ENCODE peak calls at places on chromosomes 4 and X, in six cellular contexts. One of them, this sample, is unnamed.

GRCh38 chr4:8882239-8882638 is 10.6 kb upstream of the HMX1 start:
- DNase-seq in A549: no peak
- DNase-seq in K562: no peak
- DNase-seq in HepG2: no peak
- DNase-seq in GM12878: no peak
- DNase-seq in H1: no peak
- DNase-seq in this sample: peak; percentile 4

GRCh38 chr4:72567821-72568620 is 1.0 kb downstream of the ADAMTS3 start:
- DNase-seq in A549: peak; percentile 44
- DNase-seq in K562: peak; percentile 87
- DNase-seq in HepG2: peak; percentile 3
- DNase-seq in GM12878: no peak
- DNase-seq in H1: peak; percentile 75
- DNase-seq in this sample: no peak

GRCh38 chrX:50988649-50989048 is 78.1 kb downstream of the BMP15 start:
- DNase-seq in A549: peak; percentile 16
- DNase-seq in K562: peak; percentile 8
- DNase-seq in HepG2: no peak
- DNase-seq in GM12878: no peak
- DNase-seq in H1: no peak
- DNase-seq in this sample: no peak

GRCh38 chr4:48898733-48899431 is 7.7 kb downstream of the OCIAD2 start:
- DNase-seq in A549: no peak
- DNase-seq in K562: peak; percentile 53
- DNase-seq in HepG2: no peak
- DNase-seq in GM12878: peak; percentile 7
- DNase-seq in H1: no peak
- DNase-seq in this sample: no peak

GRCh38 chrX:96682516-96682915 is 2.1 kb upstream of the DIAPH2 start:
- DNase-seq in A549: no peak
- DNase-seq in K562: no peak
- DNase-seq in HepG2: no peak
- DNase-seq in GM12878: no peak
- DNase-seq in H1: no peak
- DNase-seq in this sample: no peak

GRCh38 chr4:144634978-144635747 is 10.8 kb upstream of the HHIP start:
- DNase-seq in A549: no peak
- DNase-seq in K562: no peak
- DNase-seq in HepG2: no peak
- DNase-seq in GM12878: peak; percentile 35
- DNase-seq in H1: no peak
- DNase-seq in this sample: no peak

GRCh38 chrX:24890677-24891076 is 125.1 kb downstream of the ARX start:
- DNase-seq in A549: peak; percentile 65
- DNase-seq in K562: no peak
- DNase-seq in HepG2: peak; percentile 3
- DNase-seq in GM12878: no peak
- DNase-seq in H1: no peak
- DNase-seq in this sample: no peak

GRCh38 chrX:150361777-150362351 is 1.3 kb upstream of the MAMLD1 start:
- DNase-seq in A549: peak; percentile 28
- DNase-seq in K562: no peak
- DNase-seq in HepG2: no peak
- DNase-seq in GM12878: no peak
- DNase-seq in H1: peak; percentile 47
- DNase-seq in this sample: no peak

GRCh38 chrX:32987139-32987538 is 224.2 kb downstream of the DMD start:
- DNase-seq in A549: no peak
- DNase-seq in K562: no peak
- DNase-seq in HepG2: no peak
- DNase-seq in GM12878: no peak
- DNase-seq in H1: peak; percentile 44
- DNase-seq in this sample: no peak

GRCh38 chr4:54539500-54540029 is 118.2 kb upstream of the KIT start:
- DNase-seq in A549: peak; percentile 30
- DNase-seq in K562: peak; percentile 26
- DNase-seq in HepG2: peak; percentile 6
- DNase-seq in GM12878: no peak
- DNase-seq in H1: peak; percentile 78
- DNase-seq in this sample: no peak

GRCh38 chr4:104447346-104447745 is 47.3 kb downstream of the CXXC4 start:
- DNase-seq in A549: no peak
- DNase-seq in K562: no peak
- DNase-seq in HepG2: no peak
- DNase-seq in GM12878: no peak
- DNase-seq in H1: no peak
- DNase-seq in this sample: no peak

GRCh38 chr4:3675251-3676115 is 90.7 kb upstream of the ADRA2C start:
- DNase-seq in A549: peak; percentile 12
- DNase-seq in K562: no peak
- DNase-seq in HepG2: no peak
- DNase-seq in GM12878: no peak
- DNase-seq in H1: no peak
- DNase-seq in this sample: peak; percentile 32

GRCh38 chrX:12446342-12447075 is 308.2 kb downstream of the FRMPD4 start:
- DNase-seq in A549: peak; percentile 8
- DNase-seq in K562: no peak
- DNase-seq in HepG2: no peak
- DNase-seq in GM12878: no peak
- DNase-seq in H1: no peak
- DNase-seq in this sample: no peak

GRCh38 chr4:126697748-126698147 is 935.0 kb upstream of the INTU start:
- DNase-seq in A549: no peak
- DNase-seq in K562: no peak
- DNase-seq in HepG2: no peak
- DNase-seq in GM12878: no peak
- DNase-seq in H1: no peak
- DNase-seq in this sample: no peak

DNA sequence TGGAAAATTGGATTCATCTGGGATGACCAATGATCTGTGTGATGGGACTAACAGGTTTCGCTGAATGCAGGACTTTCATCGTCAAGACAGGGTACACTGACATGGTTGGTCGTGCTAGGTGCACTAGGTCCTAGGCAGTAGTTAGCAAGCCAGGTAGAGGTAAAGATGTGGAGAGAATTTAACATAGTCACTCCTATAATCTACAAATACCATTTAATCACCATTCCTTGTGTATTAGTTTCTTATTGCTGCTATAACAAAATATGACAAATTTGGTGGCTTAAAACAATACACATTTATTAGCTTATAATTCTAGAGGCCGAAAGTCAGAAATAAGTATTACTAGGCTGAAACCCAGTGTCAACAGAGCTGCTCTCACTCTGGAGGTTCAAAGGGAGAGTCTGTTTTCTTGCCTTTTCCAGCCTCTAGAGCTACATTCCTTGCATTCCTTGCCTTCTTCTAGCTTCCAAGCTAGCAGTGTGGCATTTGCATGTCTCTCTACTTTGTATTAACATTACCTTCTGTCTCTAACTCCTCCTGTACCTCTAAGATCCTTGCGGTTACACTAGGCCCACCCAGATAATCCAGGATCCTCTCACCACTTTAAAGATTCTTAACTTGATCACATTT is 98.7 kb upstream of the GRIA3 start:
- DNase-seq in A549: no peak
- DNase-seq in K562: no peak
- DNase-seq in HepG2: peak; percentile 75
- DNase-seq in GM12878: no peak
- DNase-seq in H1: no peak
- DNase-seq in this sample: no peak
- TF ChIP-seq MAX in A549: no peak
- TF ChIP-seq MAX in K562: no peak
- TF ChIP-seq MAX in HepG2: no peak
- TF ChIP-seq MAX in GM12878: no peak
- TF ChIP-seq MAX in H1: no peak
- TF ChIP-seq MAX in this sample: no peak

GRCh38 chrX:19303216-19303880 is 40.4 kb upstream of the PDHA1 start:
- DNase-seq in A549: peak; percentile 60
- DNase-seq in K562: no peak
- DNase-seq in HepG2: no peak
- DNase-seq in GM12878: no peak
- DNase-seq in H1: no peak
- DNase-seq in this sample: no peak
- TF ChIP-seq CEBPB in A549: no peak
- TF ChIP-seq CEBPB in K562: no peak
- TF ChIP-seq CEBPB in HepG2: no peak
- TF ChIP-seq CEBPB in GM12878: no peak
- TF ChIP-seq CEBPB in H1: no peak
- TF ChIP-seq CEBPB in this sample: no peak

DNA sequence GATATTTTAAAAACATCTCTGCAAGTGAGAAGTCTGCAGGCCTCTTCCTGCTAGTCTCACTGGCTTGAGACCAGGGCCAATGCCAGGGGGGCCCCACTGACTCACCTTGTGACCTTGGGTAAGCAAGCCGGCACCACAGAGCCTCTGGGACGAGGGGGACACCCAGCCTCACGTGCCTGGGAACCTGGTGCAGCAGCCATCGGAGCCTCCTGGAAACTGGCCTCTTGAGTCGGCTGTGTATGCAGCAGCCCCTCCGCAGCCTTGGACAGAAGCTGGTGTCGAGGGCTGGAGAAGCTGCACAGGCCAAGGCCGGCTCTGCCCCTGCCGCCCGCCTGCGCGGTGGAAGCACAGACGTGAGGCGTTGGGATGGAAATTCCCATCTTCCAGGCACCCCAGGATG is 8.7 kb downstream of the TADA2B start:
- DNase-seq in A549: no peak
- DNase-seq in K562: no peak
- DNase-seq in HepG2: no peak
- DNase-seq in GM12878: no peak
- DNase-seq in H1: no peak
- DNase-seq in this sample: no peak
- TF ChIP-seq MAX in A549: no peak
- TF ChIP-seq MAX in K562: no peak
- TF ChIP-seq MAX in HepG2: no peak
- TF ChIP-seq MAX in GM12878: no peak
- TF ChIP-seq MAX in H1: no peak
- TF ChIP-seq MAX in this sample: no peak

GRCh38 chr4:147582386-147583077 is 34.7 kb upstream of the TMEM184C start:
- DNase-seq in A549: peak; percentile 21
- DNase-seq in K562: no peak
- DNase-seq in HepG2: no peak
- DNase-seq in GM12878: no peak
- DNase-seq in H1: no peak
- DNase-seq in this sample: no peak
- TF ChIP-seq CEBPB in A549: peak; percentile 35
- TF ChIP-seq CEBPB in K562: no peak
- TF ChIP-seq CEBPB in HepG2: no peak
- TF ChIP-seq CEBPB in GM12878: no peak
- TF ChIP-seq CEBPB in H1: no peak
- TF ChIP-seq CEBPB in this sample: no peak

DNA sequence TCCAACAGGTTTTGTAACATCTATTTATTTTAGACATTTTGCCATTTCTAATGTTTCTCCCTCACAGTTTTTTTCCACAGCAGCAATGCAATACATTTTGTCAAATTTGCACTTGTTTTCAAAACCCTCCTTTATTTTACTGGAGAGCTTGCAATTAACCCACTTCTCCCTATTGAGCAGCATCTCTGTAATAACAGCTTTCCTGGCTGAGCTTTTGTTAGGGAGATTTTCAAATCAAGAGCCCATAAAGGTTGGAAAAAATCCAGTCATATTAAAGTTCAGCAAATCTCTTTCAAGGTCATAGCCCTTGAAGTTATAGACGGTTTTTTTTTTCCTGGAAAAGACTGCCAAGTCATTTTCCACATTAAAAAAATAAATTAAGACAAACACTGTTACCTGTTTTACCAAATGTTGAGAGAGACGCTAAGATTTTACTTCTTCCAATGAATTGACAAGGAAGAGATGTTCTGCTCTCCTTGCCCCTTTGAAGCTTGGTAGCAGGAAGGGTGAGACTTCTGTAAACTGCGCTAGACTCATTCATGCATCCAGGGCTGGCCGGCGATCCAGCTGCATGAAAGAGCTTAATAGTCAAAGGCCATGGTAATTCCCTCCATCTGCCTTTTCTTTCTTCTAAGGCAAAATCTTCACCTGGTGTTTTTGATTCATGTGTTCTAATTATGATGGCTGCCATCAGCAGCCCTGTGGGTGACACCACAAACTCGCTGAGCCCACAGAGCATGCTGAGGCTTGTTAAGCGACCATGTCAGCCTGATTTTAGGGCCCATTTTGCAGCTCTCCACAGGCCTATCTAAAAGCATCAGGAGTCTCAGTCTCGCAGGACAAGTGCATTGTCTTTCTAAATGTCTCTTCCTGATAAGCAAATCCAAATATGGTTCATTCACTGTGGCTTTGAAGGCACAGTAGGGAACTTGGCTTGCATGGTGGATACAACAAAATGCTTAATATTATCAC is 450.3 kb upstream of the TENM3 start:
- DNase-seq in A549: no peak
- DNase-seq in K562: no peak
- DNase-seq in HepG2: no peak
- DNase-seq in GM12878: no peak
- DNase-seq in H1: no peak
- DNase-seq in this sample: no peak
- TF ChIP-seq MAX in A549: no peak
- TF ChIP-seq MAX in K562: no peak
- TF ChIP-seq MAX in HepG2: no peak
- TF ChIP-seq MAX in GM12878: no peak
- TF ChIP-seq MAX in H1: no peak
- TF ChIP-seq MAX in this sample: no peak

GRCh38 chr4:124632439-124632838 is 80.1 kb downstream of the ANKRD50 start:
- DNase-seq in A549: no peak
- DNase-seq in K562: no peak
- DNase-seq in HepG2: no peak
- DNase-seq in GM12878: no peak
- DNase-seq in H1: no peak
- DNase-seq in this sample: no peak

GRCh38 chr4:124633285-124633941 is 79.1 kb downstream of the ANKRD50 start:
- DNase-seq in A549: no peak
- DNase-seq in K562: no peak
- DNase-seq in HepG2: no peak
- DNase-seq in GM12878: no peak
- DNase-seq in H1: no peak
- DNase-seq in this sample: no peak

GRCh38 chr4:124635331-124635730 is 77.2 kb downstream of the ANKRD50 start:
- DNase-seq in A549: no peak
- DNase-seq in K562: no peak
- DNase-seq in HepG2: no peak
- DNase-seq in GM12878: no peak
- DNase-seq in H1: no peak
- DNase-seq in this sample: no peak

GRCh38 chr4:124636793-124637192 is 75.7 kb downstream of the ANKRD50 start:
- DNase-seq in A549: no peak
- DNase-seq in K562: no peak
- DNase-seq in HepG2: no peak
- DNase-seq in GM12878: no peak
- DNase-seq in H1: no peak
- DNase-seq in this sample: no peak

DNA sequence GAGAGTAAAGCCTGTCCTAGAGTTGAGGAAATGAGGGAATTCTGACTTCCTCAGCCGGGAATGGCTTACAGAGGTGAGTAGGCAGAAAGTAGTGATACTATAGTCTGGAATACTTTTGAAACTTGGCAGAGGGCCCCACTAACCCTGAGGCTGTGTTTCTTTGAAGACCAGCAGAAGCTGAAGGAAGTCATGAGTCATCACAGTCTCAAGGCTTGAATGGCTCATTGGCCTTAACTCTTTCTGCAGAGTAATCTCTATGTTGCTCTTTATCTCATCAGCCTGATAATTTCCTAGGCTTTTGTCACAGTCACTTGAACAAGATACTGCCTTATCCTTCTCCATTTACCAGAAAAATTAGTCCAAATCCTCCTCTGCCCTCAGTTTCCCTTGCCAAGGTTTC is 80.8 kb downstream of the ANKRD50 start:
- DNase-seq in A549: peak; percentile 84
- DNase-seq in K562: peak; percentile 46
- DNase-seq in HepG2: no peak
- DNase-seq in GM12878: no peak
- DNase-seq in H1: no peak
- DNase-seq in this sample: peak; percentile 96
- TF ChIP-seq CEBPB in A549: no peak
- TF ChIP-seq CEBPB in K562: no peak
- TF ChIP-seq CEBPB in HepG2: no peak
- TF ChIP-seq CEBPB in GM12878: no peak
- TF ChIP-seq CEBPB in H1: no peak
- TF ChIP-seq CEBPB in this sample: peak; percentile 87